ENCODE peak calls at places on chromosome X, in five cellular contexts. R is neuronal stem cell, K is cardiac muscle cell, U is heart left ventricle, J is lower lobe of right lung. X is an unnamed sample.

GRCh38 chrX:14934423-14934822 is 61.2 kb downstream of the MOSPD2 start:
- DNase-seq in J (no peak), U (no peak), K (no peak), R (no peak), X (no peak)

GRCh38 chrX:9471571-9471985 is 6.7 kb downstream of the TBL1X start:
- DNase-seq in J (no peak), U (no peak), K (no peak), R (no peak), X (no peak)

GRCh38 chrX:17039826-17040225 is 93.4 kb downstream of the REPS2 start:
- DNase-seq in K (peak; percentile 81), U (no peak), R (no peak), J (no peak), X (no peak)

GRCh38 chrX:100647095-100647494 is 3.1 kb downstream of the SRPX2 start:
- DNase-seq in J (no peak), R (no peak), K (peak; percentile 80), U (peak; percentile 58), X (peak; percentile 49)

GRCh38 chrX:113370001-113370400 is 529.4 kb upstream of the AMOT start:
- DNase-seq in J (no peak), R (peak; percentile 35), U (no peak), K (no peak), X (no peak)

GRCh38 chrX:39309721-39310152 is 508.5 kb downstream of the MID1IP1 start:
- DNase-seq in K (peak; percentile 38), J (no peak), R (no peak), U (no peak), X (no peak)

GRCh38 chrX:15781964-15782711 is 8.1 kb upstream of the ZRSR2 start:
- DNase-seq in K (no peak), U (no peak), J (no peak), R (no peak), X (no peak)

GRCh38 chrX:118682258-118683014 is 45.0 kb upstream of the IL13RA1 start:
- DNase-seq in K (peak; percentile 24), U (no peak), J (no peak), R (no peak), X (no peak)

GRCh38 chrX:7233632-7234406 is 85.9 kb upstream of the PUDP start:
- DNase-seq in J (no peak), R (no peak), K (no peak), U (no peak), X (no peak)

GRCh38 chrX:111040377-111041017 is 55.5 kb upstream of the PAK3 start:
- DNase-seq in J (no peak), R (no peak), U (no peak), K (peak; percentile 21), X (no peak)

GRCh38 chrX:17032351-17032750 is 85.9 kb downstream of the REPS2 start:
- DNase-seq in J (no peak), U (no peak), K (peak; percentile 85), R (no peak), X (no peak)

GRCh38 chrX:24870143-24870542 is 145.6 kb downstream of the ARX start:
- DNase-seq in U (no peak), R (no peak), J (no peak), K (peak; percentile 28), X (no peak)

GRCh38 chrX:47380268-47380667 is 9.9 kb downstream of the ZNF157 start:
- DNase-seq in K (no peak), U (no peak), J (peak; percentile 42), R (no peak), X (no peak)

GRCh38 chrX:132409780-132410556 is 78.9 kb downstream of the MBNL3 start:
- DNase-seq in R (no peak), U (no peak), J (no peak), K (no peak), X (no peak)

GRCh38 chrX:53598169-53598568 is 88.3 kb downstream of the HUWE1 start:
- DNase-seq in J (no peak), K (no peak), U (no peak), R (no peak), X (no peak)

GRCh38 chrX:53594354-53594753 is 92.2 kb downstream of the HUWE1 start:
- DNase-seq in K (peak; percentile 34), U (no peak), J (no peak), R (no peak), X (no peak)

GRCh38 chrX:53599781-53600396 is 86.6 kb downstream of the HUWE1 start:
- DNase-seq in R (no peak), U (no peak), K (no peak), J (no peak), X (no peak)

GRCh38 chrX:53595266-53595810 is 91.2 kb downstream of the HUWE1 start:
- DNase-seq in K (no peak), J (no peak), U (no peak), R (no peak), X (no peak)
- H3K27ac ChIP-seq in K (no peak overlapping the region), J (no peak overlapping the region), U (no peak overlapping the region), R (no peak overlapping the region), X (no peak overlapping the region)

GRCh38 chrX:144791298-144791697 is 456.0 kb upstream of the SPANXN1 start:
- DNase-seq in K (no peak), U (no peak), J (no peak), R (no peak), X (no peak)

DNA sequence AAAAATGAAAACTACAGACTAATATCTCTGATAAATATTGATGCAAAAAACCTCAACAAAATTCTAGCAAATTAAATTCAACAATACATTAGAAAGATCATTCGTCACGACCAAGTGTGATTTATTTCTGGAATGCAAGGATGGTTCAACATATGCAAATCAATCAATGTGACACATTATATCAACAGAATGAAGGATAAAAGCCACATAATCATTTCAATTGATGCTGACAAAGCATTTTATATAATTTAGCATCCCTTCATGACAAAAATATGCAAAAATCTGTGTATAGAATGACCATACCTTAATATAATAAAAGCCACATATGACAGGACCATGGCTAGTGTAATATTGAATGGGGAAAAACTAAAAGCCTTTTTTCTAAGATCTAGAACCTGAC is 457.2 kb upstream of the SPANXN1 start:
- DNase-seq in K (no peak), U (no peak), J (no peak), R (no peak), X (no peak)
- H3K9me3 ChIP-seq in K (no peaks in the 10 kb centered on the region), U (peaks cover 40% of the 10 kb centered on the region), J (peaks cover 7% of the 10 kb centered on the region), R (no peaks in the 10 kb centered on the region), X (no peaks in the 10 kb centered on the region)

DNA sequence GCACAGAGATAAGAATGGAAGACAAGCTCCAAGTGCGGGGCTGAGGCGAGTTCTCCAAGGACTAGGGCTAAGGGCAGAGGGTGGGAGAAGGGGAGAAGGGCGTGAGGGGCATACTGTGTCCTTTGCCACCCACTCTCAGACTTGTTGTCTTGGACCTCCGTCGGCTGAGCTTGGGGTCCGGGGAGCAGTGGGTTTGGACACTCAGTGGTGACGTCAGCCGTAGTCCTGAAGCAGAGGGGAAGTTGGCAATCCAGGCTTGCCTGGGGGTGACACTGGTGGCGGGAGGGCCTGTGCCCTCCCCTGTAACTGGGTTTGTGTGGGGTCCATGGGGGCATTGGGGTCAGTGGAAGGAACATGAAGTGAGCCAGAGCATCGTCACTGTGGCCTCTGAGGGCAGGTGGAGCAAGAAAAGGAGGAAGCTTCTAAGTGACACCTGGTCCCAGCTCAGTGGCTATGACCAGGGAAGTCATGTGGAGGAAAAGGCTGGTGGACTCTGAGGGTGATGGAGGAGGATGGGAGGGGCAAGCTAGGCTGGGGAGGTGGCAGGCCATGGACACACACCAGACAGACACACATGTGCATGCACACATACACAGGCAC is 17.6 kb downstream of the CD99 start:
- DNase-seq in K (no peak), U (no peak), R (no peak), J (no peak), X (no peak)
- H3K27ac ChIP-seq in K (peak overlapping the region; percentile 70), U (no peak overlapping the region), R (peak overlapping the region; percentile 10), J (no peak overlapping the region), X (peak overlapping the region; percentile 79)

GRCh38 chrX:65679071-65679540 is 11.7 kb downstream of the MSN start:
- DNase-seq in J (no peak), U (no peak), R (no peak), K (no peak), X (no peak)
- H3K9me3 ChIP-seq in J (no peaks in the 10 kb centered on the region), U (no peaks in the 10 kb centered on the region), R (no peaks in the 10 kb centered on the region), K (no peaks in the 10 kb centered on the region), X (no peaks in the 10 kb centered on the region)

GRCh38 chrX:44829836-44830235 is 14.0 kb upstream of the DUSP21 start:
- DNase-seq in K (no peak), R (no peak), U (no peak), J (no peak), X (no peak)

DNA sequence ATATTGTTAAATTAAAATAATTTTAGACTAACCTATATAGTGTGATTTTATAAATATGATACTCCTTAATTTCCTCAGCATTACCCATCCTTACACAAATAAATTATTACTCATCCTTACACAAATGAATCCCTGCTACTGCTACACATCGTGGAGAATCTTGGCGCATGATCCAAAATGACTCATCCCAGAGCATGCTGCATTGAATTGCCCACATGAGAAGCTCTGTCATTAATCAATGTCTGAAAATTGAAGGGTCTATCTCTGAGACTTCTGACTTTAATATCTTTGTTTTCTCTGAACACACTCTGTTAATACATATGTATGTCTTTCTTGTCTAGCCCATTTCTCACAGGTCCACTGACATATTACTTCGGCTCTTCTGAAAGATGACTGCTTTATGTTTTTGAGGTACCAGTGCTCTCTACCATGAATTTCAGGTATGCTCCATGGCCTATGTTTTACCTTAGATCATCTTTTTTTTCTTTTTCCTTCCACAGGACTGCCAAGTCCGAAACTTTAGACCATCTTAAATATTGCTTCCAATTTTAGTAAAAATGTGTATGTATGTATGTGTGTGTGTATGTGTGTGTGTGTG is 15.7 kb upstream of the DUSP21 start:
- DNase-seq in U (no peak), R (no peak), J (no peak), K (peak; percentile 60), X (no peak)
- H3K27ac ChIP-seq in U (no peak overlapping the region), R (no peak overlapping the region), J (no peak overlapping the region), K (no peak overlapping the region), X (no peak overlapping the region)

GRCh38 chrX:67437821-67438220 is 106.0 kb upstream of the AR start:
- DNase-seq in R (no peak), U (no peak), K (no peak), J (no peak), X (no peak)
- H3K9me3 ChIP-seq in R (no peaks in the 10 kb centered on the region), U (no peaks in the 10 kb centered on the region), K (no peaks in the 10 kb centered on the region), J (no peaks in the 10 kb centered on the region), X (no peaks in the 10 kb centered on the region)

DNA sequence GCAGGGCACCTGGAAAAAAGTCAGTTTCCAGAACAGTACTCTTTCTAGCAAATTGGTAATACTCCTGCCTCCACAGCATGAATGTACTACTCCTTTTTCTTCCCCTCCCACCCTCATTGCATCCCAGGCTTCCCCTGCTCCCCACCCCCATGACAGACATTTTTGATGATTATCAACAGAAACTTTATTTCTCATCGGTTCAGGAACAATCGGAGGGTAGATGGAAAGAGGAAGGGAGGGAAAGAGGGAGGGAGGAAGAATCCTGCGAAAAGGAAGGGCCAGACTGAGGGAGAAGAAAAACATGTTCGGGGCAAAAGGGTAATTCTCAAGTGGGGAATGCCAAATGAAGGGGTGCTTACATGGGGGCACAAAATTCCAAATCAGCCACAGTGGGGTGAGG is 705 bp upstream of the CXorf65 start:
- DNase-seq in J (no peak), U (no peak), K (no peak), R (no peak), X (no peak)
- H3K27ac ChIP-seq in J (no peak overlapping the region), U (no peak overlapping the region), K (peak overlapping the region; percentile 88), R (no peak overlapping the region), X (no peak overlapping the region)

GRCh38 chrX:49278081-49278480 is 8.5 kb downstream of the PPP1R3F start:
- DNase-seq in U (no peak), J (no peak), R (no peak), K (no peak), X (no peak)
- H3K9me3 ChIP-seq in U (no peaks in the 10 kb centered on the region), J (no peaks in the 10 kb centered on the region), R (no peaks in the 10 kb centered on the region), K (no peaks in the 10 kb centered on the region), X (no peaks in the 10 kb centered on the region)